ENCODE peak calls at places on chromosomes 12 and 14, in four cellular contexts. One of them, this sample, is unnamed. For H3K4me1, the result is how much of the 10 kb centered on the place peaks cover.

GRCh38 chr14:24390696-24391468 is 7.9 kb upstream of the NYNRIN start:
- DNase-seq in neuronal stem cell: no peak
- DNase-seq in fibroblast of lung: no peak
- DNase-seq in neural progenitor cell: no peak
- DNase-seq in this sample: no peak

GRCh38 chr12:98646165-98646764 is 1.2 kb downstream of the APAF1 start:
- DNase-seq in neuronal stem cell: no peak
- DNase-seq in neural progenitor cell: peak
- DNase-seq in fibroblast of lung: peak
- DNase-seq in this sample: peak

GRCh38 chr12:129607293-129607692 is 296.5 kb downstream of the TMEM132D start:
- DNase-seq in fibroblast of lung: peak
- DNase-seq in neural progenitor cell: peak
- DNase-seq in neuronal stem cell: peak
- DNase-seq in this sample: no peak

GRCh38 chr14:23146423-23146910 is 27.4 kb upstream of the CEBPE start:
- DNase-seq in fibroblast of lung: no peak
- DNase-seq in neuronal stem cell: no peak
- DNase-seq in neural progenitor cell: no peak
- DNase-seq in this sample: no peak

GRCh38 chr12:27623645-27624044 is 72.6 kb upstream of the REP15 start:
- DNase-seq in fibroblast of lung: peak
- DNase-seq in neural progenitor cell: no peak
- DNase-seq in neuronal stem cell: no peak
- DNase-seq in this sample: no peak

GRCh38 chr14:58297412-58297761 is 968 bp upstream of the ARID4A start:
- DNase-seq in neural progenitor cell: peak
- DNase-seq in neuronal stem cell: no peak
- DNase-seq in fibroblast of lung: no peak
- DNase-seq in this sample: no peak

GRCh38 chr12:124754949-124755800 is 108.5 kb downstream of the SCARB1 start:
- DNase-seq in fibroblast of lung: peak
- DNase-seq in neuronal stem cell: no peak
- DNase-seq in neural progenitor cell: peak
- DNase-seq in this sample: peak

GRCh38 chr12:14756331-14757143 is 46.7 kb downstream of the WBP11 start:
- DNase-seq in fibroblast of lung: no peak
- DNase-seq in neuronal stem cell: no peak
- DNase-seq in neural progenitor cell: peak
- DNase-seq in this sample: peak

GRCh38 chr14:52473557-52473956 is 78.7 kb downstream of the TXNDC16 start:
- DNase-seq in neural progenitor cell: peak
- DNase-seq in neuronal stem cell: no peak
- DNase-seq in fibroblast of lung: peak
- DNase-seq in this sample: no peak

GRCh38 chr12:64229796-64230195 is 7.7 kb upstream of the KICS2 start:
- DNase-seq in neural progenitor cell: no peak
- DNase-seq in fibroblast of lung: no peak
- DNase-seq in neuronal stem cell: no peak
- DNase-seq in this sample: no peak

GRCh38 chr14:69877492-69877891 is 1.7 kb upstream of the SMOC1 start:
- DNase-seq in neuronal stem cell: no peak
- DNase-seq in fibroblast of lung: peak
- DNase-seq in neural progenitor cell: peak
- DNase-seq in this sample: no peak

GRCh38 chr12:125455556-125455955 is 390.3 kb downstream of the AACS start:
- DNase-seq in fibroblast of lung: no peak
- DNase-seq in neural progenitor cell: peak
- DNase-seq in neuronal stem cell: no peak
- DNase-seq in this sample: no peak

GRCh38 chr14:101152855-101153254 is 249.3 kb upstream of the RTL1 start:
- DNase-seq in fibroblast of lung: no peak
- DNase-seq in neuronal stem cell: no peak
- DNase-seq in neural progenitor cell: no peak
- DNase-seq in this sample: no peak

GRCh38 chr14:72609205-72609916 is 284.5 kb downstream of the DPF3 start:
- DNase-seq in neural progenitor cell: no peak
- DNase-seq in fibroblast of lung: no peak
- DNase-seq in neuronal stem cell: no peak
- DNase-seq in this sample: no peak

GRCh38 chr12:53976823-53977595 is 2.3 kb upstream of the HOTAIR start:
- DNase-seq in fibroblast of lung: no peak
- DNase-seq in neuronal stem cell: no peak
- DNase-seq in neural progenitor cell: no peak
- DNase-seq in this sample: no peak

GRCh38 chr12:124940393-124941169 is 26.1 kb upstream of the UBC start:
- DNase-seq in neural progenitor cell: peak
- DNase-seq in fibroblast of lung: peak
- DNase-seq in neuronal stem cell: peak
- DNase-seq in this sample: peak

GRCh38 chr12:25121110-25121509 is 73.8 kb downstream of the DNAI7 start:
- DNase-seq in neural progenitor cell: no peak
- DNase-seq in fibroblast of lung: no peak
- DNase-seq in neuronal stem cell: no peak
- DNase-seq in this sample: no peak
- H3K4me1 ChIP-seq in neural progenitor cell: under half
- H3K4me1 ChIP-seq in fibroblast of lung: under half
- H3K4me1 ChIP-seq in neuronal stem cell: under half
- H3K4me1 ChIP-seq in this sample: under half

GRCh38 chr12:132508860-132509732 is 19.1 kb downstream of the FBRSL1 start:
- DNase-seq in fibroblast of lung: no peak
- DNase-seq in neuronal stem cell: no peak
- DNase-seq in neural progenitor cell: no peak
- DNase-seq in this sample: no peak
- H3K4me1 ChIP-seq in fibroblast of lung: under half
- H3K4me1 ChIP-seq in neuronal stem cell: under half
- H3K4me1 ChIP-seq in neural progenitor cell: under half
- H3K4me1 ChIP-seq in this sample: under half

DNA sequence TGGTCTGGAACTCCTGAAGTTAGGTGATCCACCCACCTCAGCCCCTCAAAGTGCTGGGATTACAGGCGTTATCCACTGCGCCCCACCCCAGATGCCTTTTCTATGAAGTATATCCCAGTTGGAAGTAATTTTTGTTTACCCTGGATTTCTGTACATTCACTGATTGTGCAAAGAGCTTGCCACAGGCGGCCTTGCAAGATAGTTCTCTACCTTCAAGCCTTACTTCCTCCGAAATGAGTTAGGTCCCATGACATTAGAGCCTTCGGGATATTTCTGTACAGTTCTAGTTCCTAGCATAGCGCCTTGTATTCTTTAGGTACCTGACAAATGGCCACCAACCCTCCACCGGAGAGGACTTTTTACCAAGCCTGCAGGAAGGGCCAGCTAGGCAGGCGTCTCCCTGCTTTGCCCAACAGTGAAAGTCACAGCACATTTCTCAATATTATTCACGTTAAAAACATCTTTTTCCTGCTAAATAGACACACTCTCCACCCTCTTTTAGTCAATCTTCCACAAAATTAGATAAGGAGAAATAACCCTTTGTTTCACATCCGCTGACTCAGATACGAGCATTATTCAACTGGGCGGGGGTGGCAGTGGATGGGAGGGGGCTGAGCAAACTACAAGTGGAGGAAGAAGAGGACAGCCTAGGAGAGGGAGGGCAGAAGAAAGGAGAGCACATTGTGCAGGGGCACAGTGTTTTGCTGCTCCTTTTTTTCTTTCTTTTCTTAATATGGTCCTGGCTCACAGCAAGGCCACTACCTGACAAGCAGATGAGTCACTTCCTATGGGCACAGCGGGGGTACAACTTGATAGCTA is 40.0 kb upstream of the CAPRIN2 start:
- DNase-seq in fibroblast of lung: peak
- DNase-seq in neural progenitor cell: no peak
- DNase-seq in neuronal stem cell: peak
- DNase-seq in this sample: no peak
- H3K4me1 ChIP-seq in fibroblast of lung: under half
- H3K4me1 ChIP-seq in neural progenitor cell: under half
- H3K4me1 ChIP-seq in neuronal stem cell: under half
- H3K4me1 ChIP-seq in this sample: under half

GRCh38 chr14:68686212-68686478 is 106.7 kb downstream of the ZFP36L1 start:
- DNase-seq in neural progenitor cell: no peak
- DNase-seq in neuronal stem cell: no peak
- DNase-seq in fibroblast of lung: peak
- DNase-seq in this sample: no peak
- H3K4me1 ChIP-seq in neural progenitor cell: under half
- H3K4me1 ChIP-seq in neuronal stem cell: under half
- H3K4me1 ChIP-seq in fibroblast of lung: under half
- H3K4me1 ChIP-seq in this sample: under half

This sample was measured in HAP-1.